ENCODE peak calls at places on chromosomes 11 and 22, in nine cellular contexts. L is GM19239; A is body of pancreas; D is stimulated activated naive CD4-positive, alpha-beta T cell; H is left ventricle myocardium superior; N is heart left ventricle; C is KBM-7; T is head of caudate nucleus; U is stimulated activated CD8-positive, alpha-beta memory T cell treated with anti-CD3 and anti-CD28 coated beads, Interleukin-12 subunit alpha, Interleukin-12 subunit beta, amount 100 ng/mL, for 4 hours. P is an unnamed sample.

GRCh38 chr11:29184939-29185890 is 831.6 kb downstream of the KCNA4 start:
- DNase-seq in A (no peak), N (no peak), D (no peak), C (no peak), U (no peak), T (no peak), L (no peak), H (no peak), P (no peak)

GRCh38 chr11:75384438-75385080 is 14.8 kb upstream of the RPS3 start:
- DNase-seq in N (peak; percentile 90), D (peak; percentile 44), C (peak; percentile 81), U (peak; percentile 58), A (peak; percentile 81), L (peak; percentile 78), H (peak; percentile 92), T (peak; percentile 88), P (peak; percentile 91)

GRCh38 chr11:125351045-125351867 is 144.8 kb downstream of the FEZ1 start:
- DNase-seq in H (no peak), T (no peak), L (no peak), D (no peak), A (no peak), C (no peak), N (no peak), U (no peak), P (peak; percentile 67)

GRCh38 chr11:66868726-66869291 is 11.9 kb downstream of the LRFN4 start:
- DNase-seq in U (peak; percentile 65), C (peak; percentile 60), H (peak; percentile 58), T (peak; percentile 51), N (no peak), D (peak; percentile 55), A (peak; percentile 81), L (peak; percentile 94), P (no peak)

GRCh38 chr22:25008666-25009065 is 56.1 kb downstream of the KIAA1671 start:
- DNase-seq in D (no peak), H (peak; percentile 52), T (no peak), L (no peak), U (no peak), C (no peak), A (no peak), N (no peak), P (no peak)

GRCh38 chr11:111393096-111393495 is 14.0 kb upstream of the POU2AF1 start:
- DNase-seq in H (no peak), A (no peak), N (no peak), C (no peak), U (no peak), L (no peak), D (no peak), T (no peak), P (no peak)

GRCh38 chr11:46335858-46336600 is 11.2 kb upstream of the DGKZ start:
- DNase-seq in T (no peak), L (no peak), U (no peak), C (peak; percentile 66), N (no peak), D (no peak), A (no peak), H (no peak), P (no peak)

GRCh38 chr11:2998073-2998850 is 6.1 kb upstream of the NAP1L4 start:
- DNase-seq in N (no peak), T (no peak), L (no peak), A (peak; percentile 89), C (no peak), U (no peak), D (no peak), H (no peak), P (no peak)

GRCh38 chr11:118437046-118437735 is 899 bp downstream of the KMT2A start:
- DNase-seq in L (no peak), T (peak; percentile 35), A (peak; percentile 63), H (peak; percentile 42), U (peak; percentile 10), N (peak; percentile 65), D (peak; percentile 7), C (no peak), P (no peak)

GRCh38 chr11:110525883-110526282 is 96.1 kb downstream of the FDX1 start:
- DNase-seq in A (no peak), L (peak; percentile 28), T (no peak), U (no peak), N (no peak), C (no peak), H (peak; percentile 30), D (no peak), P (no peak)

GRCh38 chr11:117202386-117203068 is 3.4 kb downstream of the TAGLN start:
- DNase-seq in L (no peak), T (no peak), N (peak; percentile 44), C (no peak), D (no peak), U (no peak), A (no peak), H (peak; percentile 21), P (peak; percentile 34)

GRCh38 chr11:28539239-28540025 is 431.2 kb downstream of the METTL15 start:
- DNase-seq in U (no peak), A (no peak), D (no peak), C (no peak), N (no peak), T (no peak), H (no peak), L (no peak), P (no peak)

GRCh38 chr11:11579012-11579755 is 42.6 kb downstream of the GALNT18 start:
- DNase-seq in L (no peak), T (no peak), C (no peak), D (no peak), U (no peak), N (no peak), A (peak; percentile 28), H (peak; percentile 70), P (no peak)

GRCh38 chr11:120660024-120660565 is 148.5 kb downstream of the GRIK4 start:
- DNase-seq in L (peak; percentile 33), H (peak; percentile 47), C (peak; percentile 38), A (no peak), T (no peak), N (no peak), U (no peak), D (no peak), P (no peak)

GRCh38 chr11:94739331-94739730 is 28.8 kb upstream of the AMOTL1 start:
- DNase-seq in L (no peak), C (no peak), A (no peak), U (no peak), D (no peak), H (no peak), N (no peak), T (no peak), P (no peak)

GRCh38 chr11:60349990-60350389 is 22.9 kb downstream of the MS4A6E start:
- DNase-seq in U (no peak), C (peak; percentile 40), L (no peak), T (no peak), H (no peak), N (no peak), A (no peak), D (no peak), P (no peak)

GRCh38 chr11:3959918-3960295 is 104.4 kb downstream of the STIM1 start:
- DNase-seq in A (no peak), N (no peak), C (no peak), T (no peak), U (no peak), H (no peak), D (no peak), L (no peak), P (no peak)

GRCh38 chr22:27405672-27406388 is 395.7 kb downstream of the MN1 start:
- DNase-seq in C (peak; percentile 45), L (peak; percentile 25), H (peak; percentile 76), A (peak; percentile 75), D (no peak), T (peak; percentile 63), U (no peak), N (peak; percentile 83), P (peak; percentile 80)

GRCh38 chr11:13486926-13487660 is 8.7 kb downstream of the PTH start:
- DNase-seq in T (no peak), D (no peak), H (peak; percentile 74), A (peak; percentile 70), N (peak; percentile 81), L (no peak), C (no peak), U (peak; percentile 34), P (peak; percentile 84)

GRCh38 chr11:9193316-9193715 is 71.8 kb downstream of the DENND5A start:
- DNase-seq in U (no peak), D (no peak), A (no peak), T (no peak), C (no peak), H (no peak), L (no peak), N (no peak), P (no peak)

GRCh38 chr11:130162733-130163132 is 3.2 kb downstream of the ST14 start:
- DNase-seq in H (no peak), A (no peak), U (no peak), C (peak; percentile 53), D (no peak), N (no peak), T (no peak), L (no peak), P (no peak)

GRCh38 chr11:102986815-102987214 is 31.3 kb upstream of the MMP13 start:
- DNase-seq in T (no peak), N (no peak), C (no peak), D (no peak), L (no peak), U (no peak), H (no peak), A (no peak), P (no peak)

GRCh38 chr22:30187726-30188407 is 58.7 kb downstream of the LIF start:
- DNase-seq in A (no peak), C (no peak), N (no peak), U (no peak), D (no peak), H (no peak), T (no peak), L (no peak), P (no peak)

GRCh38 chr11:27916541-27917100 is 191.3 kb downstream of the KIF18A start:
- DNase-seq in H (no peak), A (no peak), T (no peak), N (no peak), C (no peak), U (no peak), L (peak; percentile 34), D (no peak), P (no peak)

GRCh38 chr11:30917859-30918478 is 331.8 kb upstream of the MPPED2 start:
- DNase-seq in L (no peak), A (peak; percentile 15), N (no peak), T (peak; percentile 15), D (no peak), U (no peak), C (peak; percentile 59), H (no peak), P (no peak)

GRCh38 chr22:21765909-21766529 is 30.4 kb upstream of the YPEL1 start:
- DNase-seq in A (no peak), T (no peak), N (no peak), H (no peak), D (no peak), L (no peak), C (no peak), U (no peak), P (no peak)

GRCh38 chr11:35615911-35616900 is 2.1 kb upstream of the FJX1 start:
- DNase-seq in U (no peak), T (peak; percentile 79), L (peak; percentile 28), N (no peak), C (peak; percentile 51), H (no peak), A (no peak), D (no peak), P (no peak)

GRCh38 chr11:1568451-1568911 is 3.6 kb downstream of the DUSP8 start:
- DNase-seq in L (peak; percentile 4), D (no peak), T (peak; percentile 75), C (no peak), A (peak; percentile 55), U (no peak), H (peak; percentile 32), N (peak; percentile 58), P (no peak)

GRCh38 chr22:23393721-23394320 is 186.3 kb downstream of the IGLL1 start:
- DNase-seq in U (no peak), C (no peak), T (no peak), L (no peak), N (no peak), D (no peak), A (no peak), H (no peak), P (peak; percentile 64)

GRCh38 chr11:26229270-26229669 is 102.7 kb upstream of the ANO3 start:
- DNase-seq in U (no peak), T (no peak), L (no peak), A (no peak), N (no peak), C (no peak), D (no peak), H (no peak), P (no peak)

GRCh38 chr11:27282806-27283205 is 80.2 kb downstream of the CCDC34 start:
- DNase-seq in A (no peak), T (no peak), H (peak; percentile 31), C (no peak), L (no peak), N (no peak), D (no peak), U (no peak), P (no peak)

P was measured in Right ventricle myocardium inferior.